ENCODE peak calls at places on chromosomes 3 and 15, in six cellular contexts. W is fibroblast of the aortic adventitia; F is progenitor cell of endocrine pancreas; I is activated CD8-positive, alpha-beta T cell treated with anti-CD3 and anti-CD28 coated beads for 36 hours; N is B cell; Z is GM20000. T is an unnamed sample.

GRCh38 chr15:96896766-96897165 is 566.3 kb downstream of the NR2F2 start:
- DNase-seq in W (no peak), F (no peak), I (no peak), N (no peak), Z (no peak), T (no peak)

GRCh38 chr3:82100378-82100777 is 338.9 kb upstream of the GBE1 start:
- DNase-seq in W (peak), F (no peak), I (no peak), N (no peak), Z (no peak), T (no peak)

GRCh38 chr15:52789601-52790165 is 453 bp downstream of the ONECUT1 start:
- DNase-seq in W (peak), F (no peak), I (no peak), N (no peak), Z (peak), T (no peak)

GRCh38 chr15:47517737-47518136 is 199.6 kb upstream of the SEMA6D start:
- DNase-seq in W (peak), F (no peak), I (no peak), N (no peak), Z (no peak), T (no peak)

GRCh38 chr3:140432176-140432753 is 245.6 kb upstream of the TRIM42 start:
- DNase-seq in W (no peak), F (no peak), I (no peak), N (no peak), Z (no peak), T (no peak)

GRCh38 chr3:45992133-45992729 is 3.4 kb downstream of the FYCO1 start:
- DNase-seq in W (peak), F (no peak), I (no peak), N (no peak), Z (no peak), T (no peak)

GRCh38 chr15:50320504-50320903 is 34.5 kb downstream of the GABPB1 start:
- DNase-seq in W (no peak), F (no peak), I (no peak), N (no peak), Z (no peak), T (no peak)

GRCh38 chr3:65751123-65751700 is 287.5 kb downstream of the MAGI1 start:
- DNase-seq in W (peak), F (peak), I (peak), N (no peak), Z (peak), T (peak)

GRCh38 chr15:77010312-77010686 is 15.4 kb downstream of the PSTPIP1 start:
- DNase-seq in W (no peak), F (no peak), I (no peak), N (no peak), Z (no peak), T (no peak)

GRCh38 chr15:37056168-37056893 is 44.0 kb downstream of the MEIS2 start:
- DNase-seq in W (peak), F (no peak), I (no peak), N (no peak), Z (no peak), T (no peak)

GRCh38 chr3:158570999-158571702 is at the start of gene MLF1:
- DNase-seq in W (peak), F (peak), I (peak), N (peak), Z (peak), T (peak)

GRCh38 chr3:126130081-126130855 is 46.3 kb upstream of the SLC41A3 start:
- DNase-seq in W (no peak), F (no peak), I (no peak), N (no peak), Z (no peak), T (no peak)

GRCh38 chr3:33425456-33425855 is 14.7 kb downstream of the UBP1 start:
- DNase-seq in W (peak), F (no peak), I (no peak), N (no peak), Z (no peak), T (no peak)

GRCh38 chr3:52531636-52532516 is 1.8 kb downstream of the NT5DC2 start:
- DNase-seq in W (no peak), F (no peak), I (no peak), N (no peak), Z (peak), T (peak)

GRCh38 chr15:82875411-82876003 is 66.1 kb downstream of the WHAMM start:
- DNase-seq in W (peak), F (no peak), I (no peak), N (no peak), Z (no peak), T (no peak)

GRCh38 chr3:40985195-40985594 is 214.1 kb upstream of the CTNNB1 start:
- DNase-seq in W (no peak), F (no peak), I (no peak), N (no peak), Z (no peak), T (no peak)

GRCh38 chr3:109927161-109927560 is 589.8 kb upstream of the DPPA4 start:
- DNase-seq in W (peak), F (no peak), I (no peak), N (no peak), Z (no peak), T (no peak)

GRCh38 chr3:124424396-124424795 is 305.9 kb upstream of the UMPS start:
- DNase-seq in W (no peak), F (no peak), I (no peak), N (no peak), Z (no peak), T (no peak)

GRCh38 chr3:69212411-69213160 is 90.2 kb upstream of the LMOD3 start:
- DNase-seq in W (peak), F (no peak), I (no peak), N (no peak), Z (peak), T (peak)

GRCh38 chr15:88878720-88879184 is 16.6 kb downstream of the HAPLN3 start:
- DNase-seq in W (peak), F (peak), I (peak), N (no peak), Z (peak), T (peak)

GRCh38 chr15:39587291-39587909 is 6.5 kb downstream of the THBS1 start:
- DNase-seq in W (peak), F (no peak), I (no peak), N (no peak), Z (no peak), T (no peak)

GRCh38 chr3:106403746-106404145 is 534.9 kb upstream of the CBLB start:
- DNase-seq in W (no peak), F (no peak), I (no peak), N (no peak), Z (no peak), T (no peak)

GRCh38 chr3:151445283-151446001 is 15.4 kb downstream of the IGSF10 start:
- DNase-seq in W (peak), F (no peak), I (no peak), N (no peak), Z (no peak), T (no peak)

GRCh38 chr3:23086831-23087230 is 116.3 kb upstream of the UBE2E2 start:
- DNase-seq in W (no peak), F (no peak), I (no peak), N (no peak), Z (no peak), T (no peak)

GRCh38 chr15:70437089-70437488 is 326.3 kb downstream of the UACA start:
- DNase-seq in W (no peak), F (no peak), I (no peak), N (no peak), Z (no peak), T (no peak)

GRCh38 chr3:141083831-141084624 is 32.9 kb downstream of the SPSB4 start:
- DNase-seq in W (no peak), F (no peak), I (no peak), N (no peak), Z (no peak), T (no peak)

GRCh38 chr3:15287565-15288330 is 44.6 kb downstream of the SH3BP5 start:
- DNase-seq in W (peak), F (no peak), I (no peak), N (no peak), Z (no peak), T (no peak)

GRCh38 chr3:42658091-42658770 is 4.7 kb downstream of the ZBTB47 start:
- DNase-seq in W (no peak), F (no peak), I (no peak), N (no peak), Z (no peak), T (no peak)

GRCh38 chr3:184825456-184825855 is 13.5 kb downstream of the VPS8 start:
- DNase-seq in W (no peak), F (no peak), I (no peak), N (no peak), Z (no peak), T (no peak)

GRCh38 chr3:126438746-126439145 is 36.9 kb downstream of the ZXDC start:
- DNase-seq in W (no peak), F (no peak), I (no peak), N (no peak), Z (no peak), T (no peak)

GRCh38 chr3:98780343-98780742 is 17.2 kb downstream of the ST3GAL6 start:
- DNase-seq in W (peak), F (no peak), I (no peak), N (no peak), Z (no peak), T (no peak)

GRCh38 chr3:139517321-139517720 is 22.2 kb downstream of the RBP1 start:
- DNase-seq in W (no peak), F (no peak), I (no peak), N (no peak), Z (no peak), T (no peak)

GRCh38 chr3:150311156-150311555 is 96.9 kb upstream of the TSC22D2 start:
- DNase-seq in W (no peak), F (no peak), I (no peak), N (no peak), Z (no peak), T (no peak)

GRCh38 chr15:91853968-91854943 is 748 bp downstream of the SLCO3A1 start:
- DNase-seq in W (no peak), F (peak), I (peak), N (no peak), Z (peak), T (no peak)
- TF ChIP-seq CTCF in W (peak), F (peak), I (no peak), N (no peak), Z (no peak), T (no peak)

DNA sequence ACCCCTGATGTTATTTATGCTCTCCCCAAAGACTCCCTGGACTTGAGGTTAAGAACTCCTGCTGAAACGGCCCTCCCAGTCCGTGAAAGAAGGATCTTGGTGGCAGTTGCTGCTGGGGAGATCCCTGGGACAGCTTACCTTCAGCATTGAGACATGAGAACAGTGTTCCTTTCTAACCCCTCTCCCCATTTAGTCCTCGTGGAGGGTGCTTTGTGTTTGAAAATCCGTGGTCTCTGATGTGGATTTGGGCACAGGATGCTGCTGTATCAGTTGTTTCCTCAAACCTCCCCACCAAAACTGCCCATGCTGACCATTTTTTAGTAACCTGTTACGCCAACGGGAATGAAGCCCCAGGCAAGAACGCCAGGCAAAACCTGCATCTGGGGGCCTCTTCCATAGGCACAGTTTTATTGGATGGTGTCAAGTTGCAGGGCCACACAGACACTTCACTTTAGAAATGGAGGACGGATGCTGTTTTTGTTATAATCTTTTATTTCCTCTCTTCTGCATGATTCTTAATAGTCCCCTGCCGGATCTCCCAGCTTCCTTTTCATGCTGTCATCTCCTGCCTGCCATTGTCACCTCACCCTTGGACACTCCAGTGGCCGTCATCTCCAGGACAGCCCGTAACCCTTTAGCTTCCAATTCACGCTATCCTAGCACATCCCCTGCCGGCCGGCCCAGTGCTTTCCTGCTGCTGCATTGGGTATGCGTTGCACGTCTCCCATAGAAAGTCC is 31.7 kb upstream of the CEMIP start:
- DNase-seq in W (no peak), F (no peak), I (no peak), N (no peak), Z (no peak), T (no peak)
- TF ChIP-seq CTCF in W (no peak), F (no peak), I (no peak), N (no peak), Z (no peak), T (no peak)

GRCh38 chr15:66080791-66081475 is 172.6 kb downstream of the MEGF11 start:
- DNase-seq in W (peak), F (peak), I (no peak), N (no peak), Z (no peak), T (no peak)
- TF ChIP-seq CTCF in W (no peak), F (peak), I (no peak), N (no peak), Z (peak), T (peak)

DNA sequence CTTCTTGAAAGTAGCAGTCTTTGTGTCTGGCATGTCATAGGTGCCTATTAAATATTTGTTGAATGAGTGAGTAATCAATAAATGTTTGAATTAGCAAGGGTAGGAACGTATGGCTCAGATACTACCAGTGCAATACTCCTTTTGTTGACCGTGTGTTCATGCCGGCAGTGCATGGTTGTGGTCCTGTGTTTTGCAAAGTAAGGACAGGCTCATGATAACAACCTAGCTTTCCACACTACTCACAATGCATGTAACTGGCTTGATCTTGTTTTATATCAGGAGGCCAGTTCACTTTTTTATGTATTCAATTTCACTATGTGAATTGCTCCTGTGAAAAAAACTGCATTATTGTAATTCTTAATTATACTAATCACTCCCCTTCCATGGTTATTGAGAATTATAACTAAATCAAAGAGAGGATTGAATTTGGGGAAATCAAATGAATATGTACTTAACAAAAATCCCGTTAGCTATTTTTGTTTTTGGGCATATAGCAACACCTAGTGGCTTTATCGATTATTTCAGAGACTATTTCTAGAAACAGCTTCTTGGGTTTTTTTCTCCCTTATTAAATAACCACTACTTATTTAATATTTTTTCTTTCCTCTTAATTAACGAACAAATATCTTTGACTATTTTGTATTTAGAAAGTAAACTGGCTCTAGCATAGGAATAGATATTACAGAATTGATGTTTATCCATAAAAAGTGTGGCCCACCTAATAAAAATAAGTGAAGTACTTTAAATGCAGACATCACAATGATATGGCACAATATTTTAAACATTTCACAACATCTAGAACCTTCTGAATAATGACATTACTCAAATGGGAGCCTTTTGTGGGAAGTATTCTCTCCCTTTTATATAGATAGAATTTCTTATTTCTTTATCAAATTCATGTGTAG is 218.5 kb downstream of the BBX start:
- DNase-seq in W (peak), F (no peak), I (no peak), N (no peak), Z (no peak), T (no peak)
- TF ChIP-seq CTCF in W (peak), F (peak), I (no peak), N (peak), Z (peak), T (peak)

GRCh38 chr15:40702077-40702476 is 7.1 kb downstream of the RAD51 start:
- DNase-seq in W (peak), F (no peak), I (no peak), N (no peak), Z (peak), T (no peak)
- TF ChIP-seq CTCF in W (peak), F (peak), I (no peak), N (peak), Z (peak), T (peak)

GRCh38 chr3:114299925-114300624 is 6.2 kb downstream of the TIGIT start:
- DNase-seq in W (no peak), F (no peak), I (no peak), N (no peak), Z (no peak), T (no peak)

GRCh38 chr3:114294940-114295480 is 1.2 kb downstream of the TIGIT start:
- DNase-seq in W (no peak), F (no peak), I (peak), N (no peak), Z (no peak), T (no peak)

GRCh38 chr3:114293846-114294245 is at the start of gene TIGIT:
- DNase-seq in W (no peak), F (no peak), I (no peak), N (no peak), Z (no peak), T (no peak)

DNA sequence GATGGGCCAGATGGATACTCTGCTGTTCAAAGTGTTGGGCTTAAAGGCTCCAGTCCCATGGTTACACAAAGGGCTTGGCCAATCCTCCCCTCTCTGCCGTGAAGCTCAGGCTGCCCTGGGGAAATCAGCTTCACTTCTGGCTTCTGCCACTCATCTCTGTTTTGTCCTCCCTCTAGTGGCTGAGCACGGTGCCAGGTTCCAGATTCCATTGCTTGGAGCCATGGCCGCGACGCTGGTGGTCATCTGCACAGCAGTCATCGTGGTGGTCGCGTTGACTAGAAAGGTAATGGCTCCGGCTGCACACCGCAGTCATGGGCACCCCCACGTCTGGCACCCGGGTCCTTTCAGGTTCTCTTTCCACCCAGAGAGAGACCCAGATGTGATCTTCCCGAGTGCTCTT is 5.6 kb downstream of the TIGIT start:
- DNase-seq in W (no peak), F (no peak), I (peak), N (peak), Z (peak), T (no peak)
- TF ChIP-seq CTCF in W (peak), F (peak), I (no peak), N (peak), Z (no peak), T (peak)